ENCODE peak calls at places on chromosomes 3 and 15, in five cellular contexts. N is cardiac muscle cell, K is heart right ventricle, P is ovary, L is prostate gland. U is an unnamed sample.

GRCh38 chr3:11624161-11624560 is 19.6 kb downstream of the VGLL4 start:
- DNase-seq in P (no peak), K (no peak), L (no peak), N (no peak), U (peak; percentile 31)

GRCh38 chr3:64290864-64291263 is 65.6 kb upstream of the PRICKLE2 start:
- DNase-seq in N (no peak), P (no peak), K (no peak), L (no peak), U (no peak)

GRCh38 chr3:122688996-122689395 is 8.4 kb downstream of the PARP14 start:
- DNase-seq in N (no peak), K (no peak), L (no peak), P (no peak), U (no peak)

GRCh38 chr3:126127904-126128303 is 44.0 kb upstream of the SLC41A3 start:
- DNase-seq in L (no peak), P (peak; percentile 6), K (peak; percentile 2), N (no peak), U (no peak)

GRCh38 chr3:18469775-18470174 is 44.6 kb upstream of the SATB1 start:
- DNase-seq in P (no peak), N (no peak), L (no peak), K (no peak), U (no peak)

GRCh38 chr15:69303337-69304175 is 4.8 kb downstream of the PAQR5 start:
- DNase-seq in L (no peak), P (no peak), N (no peak), K (no peak), U (no peak)

GRCh38 chr3:194369522-194370279 is at the start of gene LRRC15:
- DNase-seq in L (no peak), N (peak; percentile 43), K (no peak), P (no peak), U (no peak)

GRCh38 chr3:82409842-82410241 is 648.4 kb upstream of the GBE1 start:
- DNase-seq in P (no peak), K (no peak), N (no peak), L (no peak), U (no peak)

GRCh38 chr15:98745179-98745578 is 96.8 kb downstream of the IGF1R start:
- DNase-seq in N (no peak), P (no peak), L (no peak), K (no peak), U (no peak)

GRCh38 chr3:125651246-125651645 is 55.9 kb upstream of the OSBPL11 start:
- DNase-seq in N (no peak), L (no peak), P (no peak), K (no peak), U (no peak)

GRCh38 chr15:40985541-40986330 is 32.5 kb downstream of the CHAC1 start:
- DNase-seq in P (no peak), K (no peak), N (no peak), L (no peak), U (no peak)

GRCh38 chr15:47950447-47950846 is 170.3 kb upstream of the SLC24A5 start:
- DNase-seq in K (no peak), P (no peak), L (no peak), N (no peak), U (no peak)

GRCh38 chr15:63196846-63197245 is 7.4 kb downstream of the RAB8B start:
- DNase-seq in L (no peak), P (no peak), N (no peak), K (no peak), U (no peak)

GRCh38 chr15:72554471-72555425 is 80.6 kb downstream of the ARIH1 start:
- DNase-seq in K (no peak), P (no peak), L (no peak), N (no peak), U (no peak)

GRCh38 chr3:2454865-2455264 is 356.2 kb downstream of the CNTN4 start:
- DNase-seq in N (no peak), P (no peak), L (no peak), K (no peak), U (no peak)

GRCh38 chr3:31291818-31292217 is 240.9 kb upstream of the STT3B start:
- DNase-seq in P (no peak), L (no peak), N (no peak), K (no peak), U (no peak)

DNA sequence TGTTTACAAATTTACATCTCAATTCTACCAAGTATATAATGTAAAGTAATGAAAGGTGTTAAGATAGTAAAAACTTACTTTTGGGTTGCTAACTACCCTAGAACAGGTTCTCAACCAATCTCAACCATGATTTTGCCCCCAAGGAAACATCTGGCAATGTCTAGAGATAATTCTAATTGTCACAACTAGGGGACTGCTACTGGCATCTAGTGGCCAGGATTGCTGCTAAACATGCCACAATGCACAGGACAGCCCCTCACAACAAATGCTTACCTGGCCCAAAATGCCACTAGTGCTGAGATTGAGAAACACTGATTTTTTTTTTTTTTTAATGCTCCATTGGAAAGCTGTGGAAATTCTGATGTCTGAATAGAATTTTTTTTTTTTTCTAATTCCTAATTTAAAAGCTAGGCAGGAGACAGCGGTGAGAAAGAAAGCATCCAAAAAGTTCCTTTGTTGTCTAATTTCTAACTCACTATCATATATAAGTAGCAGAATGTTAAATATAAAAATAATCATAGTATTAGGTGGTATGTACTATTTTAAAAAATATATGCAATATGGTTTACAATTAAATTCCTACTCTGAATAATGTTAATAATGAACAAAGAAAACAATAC is 81.5 kb downstream of the TJP1 start:
- DNase-seq in L (no peak), P (no peak), N (no peak), K (no peak), U (no peak)
- TF ChIP-seq CTCF in L (no peak), P (no peak), N (peak; percentile 18), K (no peak), U (peak; percentile 9)

DNA sequence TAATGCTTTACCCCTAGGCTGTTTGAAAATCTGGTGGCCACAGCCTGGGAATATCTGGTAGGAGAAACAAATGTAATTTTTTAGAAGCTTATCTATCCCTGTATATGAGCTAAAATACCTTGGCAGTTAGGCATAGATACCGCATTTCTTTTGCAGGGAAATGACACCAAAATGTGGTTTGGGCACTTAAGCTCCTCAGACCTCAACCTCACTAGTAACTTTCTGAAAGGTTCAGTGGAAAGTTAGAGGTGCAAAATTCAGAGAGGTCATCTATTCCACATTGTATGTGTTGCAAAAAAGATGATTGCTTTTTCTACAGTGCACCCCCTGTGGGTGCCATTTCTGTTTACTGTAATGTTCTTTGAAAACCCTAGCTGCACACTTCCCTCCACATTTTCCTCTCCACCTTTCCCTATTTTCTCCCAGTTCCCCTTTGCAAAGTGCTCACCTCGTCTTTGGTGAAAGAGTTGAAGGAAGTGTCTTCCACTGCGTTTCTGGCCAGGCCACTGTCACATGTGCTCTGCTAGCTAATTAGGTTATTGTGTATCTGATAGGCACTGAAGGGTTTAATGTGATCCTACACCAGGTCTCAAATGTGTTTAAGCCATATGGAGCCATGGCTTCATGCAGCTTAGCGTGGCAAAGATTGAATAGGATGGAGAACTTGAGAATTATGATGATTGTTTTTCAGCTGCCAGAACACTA is 1.3 kb downstream of the SACM1L start:
- DNase-seq in K (no peak), P (no peak), L (no peak), N (no peak), U (no peak)
- TF ChIP-seq CTCF in K (no peak), P (no peak), L (no peak), N (peak; percentile 14), U (no peak)

DNA sequence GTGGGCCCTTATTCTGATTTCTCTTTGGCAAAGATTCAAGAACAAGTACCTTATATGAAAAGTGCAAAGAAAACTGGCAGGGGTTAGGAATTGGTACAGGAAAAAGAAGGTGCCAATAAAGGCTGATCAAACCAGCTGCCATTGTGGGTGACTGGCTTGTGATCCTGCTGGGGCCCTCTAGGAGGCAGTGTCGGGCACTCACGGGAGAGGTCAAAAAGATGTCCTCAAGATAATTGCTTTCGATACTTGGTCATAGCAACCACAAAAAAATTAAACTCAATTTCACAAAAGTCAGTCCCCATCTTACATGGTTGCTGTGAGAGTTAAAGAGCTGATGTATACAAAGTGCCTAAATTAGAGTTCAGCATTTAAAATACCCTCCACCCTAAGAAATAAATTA is 31.0 kb upstream of the CAV3 start:
- DNase-seq in P (no peak), L (no peak), N (no peak), K (no peak), U (peak; percentile 3)
- TF ChIP-seq CTCF in P (no peak), L (no peak), N (peak; percentile 15), K (no peak), U (peak; percentile 20)

GRCh38 chr3:5267889-5268288 is 80.4 kb downstream of the EDEM1 start:
- DNase-seq in L (no peak), P (no peak), K (no peak), N (no peak), U (no peak)

GRCh38 chr3:5264896-5265770 is 77.6 kb downstream of the EDEM1 start:
- DNase-seq in N (no peak), P (no peak), L (peak; percentile 11), K (no peak), U (no peak)

GRCh38 chr3:5264093-5264610 is 76.6 kb downstream of the EDEM1 start:
- DNase-seq in N (no peak), L (no peak), K (no peak), P (no peak), U (no peak)

GRCh38 chr3:5270656-5271055 is 83.1 kb downstream of the EDEM1 start:
- DNase-seq in K (no peak), N (no peak), L (no peak), P (no peak), U (no peak)

DNA sequence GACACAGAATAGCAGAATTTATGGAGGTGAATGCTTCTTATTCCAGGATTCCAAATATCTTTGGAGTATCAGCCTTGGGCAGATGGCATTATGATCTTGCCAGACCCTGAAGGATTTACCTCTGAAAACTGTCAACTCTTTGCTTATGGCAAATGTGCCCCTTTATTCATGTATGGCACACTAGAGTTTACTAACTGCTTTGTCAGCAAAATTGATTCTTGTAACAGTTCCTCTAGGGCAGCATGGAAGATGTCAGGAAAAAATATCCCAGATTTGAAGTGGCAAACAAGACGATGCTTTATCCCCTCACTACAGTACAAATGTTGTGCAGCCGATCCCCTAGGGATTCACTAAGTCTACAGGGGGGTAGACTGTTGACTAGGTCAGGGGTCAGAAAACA is 79.7 kb downstream of the EDEM1 start:
- DNase-seq in L (no peak), K (no peak), P (no peak), N (no peak), U (no peak)
- TF ChIP-seq CTCF in L (no peak), K (no peak), P (no peak), N (no peak), U (no peak)

DNA sequence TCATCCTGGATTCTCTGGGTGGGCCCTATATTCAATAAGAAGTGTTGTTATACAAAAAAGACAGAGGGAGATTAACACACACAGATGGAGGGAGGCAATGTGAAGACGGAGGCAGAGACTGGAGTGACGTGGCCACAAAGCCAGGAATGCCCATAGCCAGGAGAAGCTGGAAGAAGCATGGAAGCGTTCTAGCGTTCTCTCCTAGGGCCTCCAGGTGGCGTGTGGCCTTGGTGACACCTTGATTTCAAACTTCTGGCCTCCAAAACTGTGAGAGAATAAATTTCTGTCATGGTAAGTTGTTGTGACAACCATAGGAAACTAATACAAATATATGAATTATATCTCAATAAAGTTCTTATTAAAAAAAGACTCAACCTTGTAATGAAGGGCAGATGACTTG is 21.3 kb downstream of the THBS1 start:
- DNase-seq in P (no peak), N (no peak), K (no peak), L (no peak), U (no peak)
- TF ChIP-seq CTCF in P (no peak), N (no peak), K (no peak), L (no peak), U (no peak)

U was measured in GM20000.